ENCODE peak calls at places on chromosomes 16 and 17, in seven cellular contexts. B, E, R, I, G, M and O are unnamed samples. For H3K4me1, the result is how much of the 10 kb centered on the place peaks cover.

GRCh38 chr17:42347198-42347597 is 41.0 kb downstream of the STAT3 start:
- DNase-seq in B (no peak), E (peak), R (no peak), I (no peak), G (peak), M (no peak), O (peak)

GRCh38 chr16:31112711-31113419 is 4.6 kb upstream of the KAT8 start:
- DNase-seq in B (no peak), E (no peak), R (no peak), I (no peak), G (no peak), M (no peak), O (no peak)

GRCh38 chr17:19707728-19708221 is 8.6 kb downstream of the SLC47A2 start:
- DNase-seq in B (no peak), E (no peak), R (no peak), I (peak), G (no peak), M (no peak), O (no peak)

GRCh38 chr17:751269-752001 is 629 bp downstream of the GEMIN4 start:
- DNase-seq in B (no peak), E (no peak), R (peak), I (no peak), G (peak), M (no peak), O (no peak)

GRCh38 chr16:55392701-55393100 is 68.7 kb downstream of the IRX6 start:
- DNase-seq in B (no peak), E (no peak), R (no peak), I (no peak), G (no peak), M (no peak), O (no peak)

GRCh38 chr16:84183572-84183875 is 3.3 kb downstream of the TAF1C start:
- DNase-seq in B (no peak), E (no peak), R (no peak), I (no peak), G (no peak), M (no peak), O (no peak)

GRCh38 chr17:74552037-74552436 is 6.1 kb upstream of the CD300C start:
- DNase-seq in B (no peak), E (no peak), R (no peak), I (no peak), G (no peak), M (no peak), O (no peak)

GRCh38 chr17:41772586-41773189 is 13.8 kb downstream of the JUP start:
- DNase-seq in B (no peak), E (no peak), R (peak), I (peak), G (peak), M (no peak), O (no peak)

GRCh38 chr17:76683921-76684745 is 26.6 kb downstream of the MXRA7 start:
- DNase-seq in B (no peak), E (no peak), R (no peak), I (no peak), G (no peak), M (peak), O (no peak)

GRCh38 chr17:12599185-12599920 is 66.3 kb upstream of the MYOCD start:
- DNase-seq in B (no peak), E (no peak), R (no peak), I (no peak), G (no peak), M (no peak), O (no peak)

GRCh38 chr17:14038206-14038605 is 31.1 kb upstream of the COX10 start:
- DNase-seq in B (no peak), E (no peak), R (no peak), I (no peak), G (no peak), M (no peak), O (no peak)

GRCh38 chr17:36899250-36900129 is 37.8 kb upstream of the LHX1 start:
- DNase-seq in B (no peak), E (no peak), R (no peak), I (no peak), G (no peak), M (no peak), O (no peak)

GRCh38 chr16:67537636-67538591 is 9.3 kb downstream of the RIPOR1 start:
- DNase-seq in B (no peak), E (no peak), R (peak), I (peak), G (no peak), M (peak), O (no peak)

GRCh38 chr17:49990921-49991320 is 4.1 kb downstream of the DLX3 start:
- DNase-seq in B (no peak), E (no peak), R (no peak), I (no peak), G (no peak), M (no peak), O (no peak)

GRCh38 chr17:50891577-50891989 is 25.4 kb upstream of the TOB1 start:
- DNase-seq in B (no peak), E (no peak), R (no peak), I (no peak), G (no peak), M (no peak), O (no peak)

GRCh38 chr16:89924298-89924924 is 1.3 kb downstream of the TUBB3 start:
- DNase-seq in B (no peak), E (no peak), R (no peak), I (peak), G (no peak), M (no peak), O (no peak)

GRCh38 chr16:8955828-8956227 is 7.9 kb downstream of the USP7 start:
- DNase-seq in B (no peak), E (no peak), R (no peak), I (no peak), G (no peak), M (no peak), O (no peak)
- H3K4me1 ChIP-seq in B (half or more), E (under half), R (under half), I (half or more), G (half or more), M (half or more), O (half or more)

GRCh38 chr17:4969551-4970231 is 2.1 kb upstream of the SPAG7 start:
- DNase-seq in B (no peak), E (no peak), R (peak), I (no peak), G (no peak), M (no peak), O (no peak)
- H3K4me3 ChIP-seq in B (peak), E (no peak), R (peak), I (no peak), G (no peak), M (no peak), O (no peak)

GRCh38 chr16:3842994-3843393 is 37.5 kb downstream of the CREBBP start:
- DNase-seq in B (no peak), E (no peak), R (no peak), I (no peak), G (no peak), M (no peak), O (no peak)
- H3K4me1 ChIP-seq in B (under half), E (under half), R (under half), I (under half), G (under half), M (under half), O (half or more)

GRCh38 chr17:28953444-28954118 is 2.3 kb upstream of the PHF12 start:
- DNase-seq in B (no peak), E (peak), R (no peak), I (no peak), G (peak), M (no peak), O (no peak)
- H3K4me3 ChIP-seq in B (no peak), E (no peak), R (no peak), I (no peak), G (no peak), M (no peak), O (no peak)

GRCh38 chr16:85539084-85539483 is 74.0 kb upstream of the GSE1 start:
- DNase-seq in B (no peak), E (no peak), R (no peak), I (peak), G (no peak), M (no peak), O (no peak)
- H3K4me1 ChIP-seq in B (under half), E (under half), R (under half), I (under half), G (under half), M (under half), O (under half)

GRCh38 chr16:19113577-19114358 is at the start of gene ITPRIPL2:
- DNase-seq in B (peak), E (peak), R (peak), I (peak), G (peak), M (peak), O (peak)
- H3K4me3 ChIP-seq in B (peak), E (peak), R (peak), I (peak), G (peak), M (peak), O (peak)

GRCh38 chr17:7019839-7020519 is 2.9 kb upstream of the BCL6B start:
- DNase-seq in B (no peak), E (no peak), R (no peak), I (no peak), G (no peak), M (peak), O (no peak)

GRCh38 chr17:7019406-7019805 is 3.4 kb upstream of the BCL6B start:
- DNase-seq in B (no peak), E (no peak), R (no peak), I (no peak), G (no peak), M (peak), O (no peak)

GRCh38 chr17:7016886-7017826 is 4.7 kb downstream of the RNASEK start:
- DNase-seq in B (no peak), E (no peak), R (no peak), I (no peak), G (no peak), M (no peak), O (no peak)

GRCh38 chr17:7017827-7018200 is 5.0 kb upstream of the BCL6B start:
- DNase-seq in B (no peak), E (no peak), R (no peak), I (no peak), G (no peak), M (no peak), O (no peak)

DNA sequence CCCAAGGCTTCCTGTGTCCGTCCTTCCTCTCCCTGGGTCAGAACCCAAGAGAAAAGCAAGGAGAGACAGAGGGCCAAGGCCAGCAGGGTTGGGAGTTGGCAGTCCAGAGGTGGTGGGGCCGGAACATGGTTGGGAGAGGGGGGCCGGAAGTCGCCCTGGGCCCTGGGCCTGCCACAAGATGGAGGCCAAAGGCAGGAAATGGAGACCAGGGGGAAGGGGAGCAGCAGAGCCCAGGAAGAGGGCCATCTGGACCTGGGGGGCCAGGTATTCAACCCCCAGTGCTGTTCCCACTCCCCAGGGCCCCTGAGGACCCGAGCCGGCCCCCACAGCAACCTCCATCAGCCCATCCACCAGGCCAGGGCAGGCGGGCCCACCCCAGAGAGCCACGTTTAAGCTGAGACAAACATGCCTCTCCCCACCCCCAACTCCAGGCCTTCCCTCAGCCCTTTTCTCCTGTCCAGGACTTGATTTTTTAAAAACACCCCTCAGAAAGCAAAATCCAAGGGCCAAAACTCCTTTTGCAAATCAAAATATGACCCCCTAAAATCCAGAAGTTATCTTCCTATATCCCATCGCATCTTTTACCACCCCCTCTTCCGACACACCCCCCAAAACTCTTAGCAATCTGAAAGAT is 4.4 kb upstream of the BCL6B start:
- DNase-seq in B (peak), E (no peak), R (no peak), I (no peak), G (no peak), M (no peak), O (no peak)
- H3K4me1 ChIP-seq in B (under half), E (under half), R (under half), I (under half), G (under half), M (under half), O (half or more)

GRCh38 chr16:81823111-81823510 is 44.0 kb downstream of the PLCG2 start:
- DNase-seq in B (no peak), E (no peak), R (peak), I (peak), G (no peak), M (peak), O (no peak)

GRCh38 chr16:81818514-81819304 is 39.6 kb downstream of the PLCG2 start:
- DNase-seq in B (no peak), E (no peak), R (no peak), I (no peak), G (no peak), M (peak), O (no peak)

GRCh38 chr16:81826523-81826922 is 47.4 kb downstream of the PLCG2 start:
- DNase-seq in B (no peak), E (no peak), R (no peak), I (no peak), G (no peak), M (no peak), O (no peak)

GRCh38 chr16:81821422-81822128 is 42.5 kb downstream of the PLCG2 start:
- DNase-seq in B (no peak), E (no peak), R (no peak), I (no peak), G (no peak), M (peak), O (no peak)

GRCh38 chr16:81823734-81824133 is 44.6 kb downstream of the PLCG2 start:
- DNase-seq in B (no peak), E (no peak), R (no peak), I (no peak), G (no peak), M (no peak), O (no peak)
- H3K4me3 ChIP-seq in B (no peak), E (no peak), R (no peak), I (no peak), G (no peak), M (no peak), O (no peak)

GRCh38 chr17:62380253-62380652 is at the start of gene EFCAB3:
- DNase-seq in B (no peak), E (no peak), R (no peak), I (no peak), G (no peak), M (no peak), O (no peak)
- H3K4me1 ChIP-seq in B (under half), E (under half), R (under half), I (under half), G (under half), M (under half), O (under half)

DNA sequence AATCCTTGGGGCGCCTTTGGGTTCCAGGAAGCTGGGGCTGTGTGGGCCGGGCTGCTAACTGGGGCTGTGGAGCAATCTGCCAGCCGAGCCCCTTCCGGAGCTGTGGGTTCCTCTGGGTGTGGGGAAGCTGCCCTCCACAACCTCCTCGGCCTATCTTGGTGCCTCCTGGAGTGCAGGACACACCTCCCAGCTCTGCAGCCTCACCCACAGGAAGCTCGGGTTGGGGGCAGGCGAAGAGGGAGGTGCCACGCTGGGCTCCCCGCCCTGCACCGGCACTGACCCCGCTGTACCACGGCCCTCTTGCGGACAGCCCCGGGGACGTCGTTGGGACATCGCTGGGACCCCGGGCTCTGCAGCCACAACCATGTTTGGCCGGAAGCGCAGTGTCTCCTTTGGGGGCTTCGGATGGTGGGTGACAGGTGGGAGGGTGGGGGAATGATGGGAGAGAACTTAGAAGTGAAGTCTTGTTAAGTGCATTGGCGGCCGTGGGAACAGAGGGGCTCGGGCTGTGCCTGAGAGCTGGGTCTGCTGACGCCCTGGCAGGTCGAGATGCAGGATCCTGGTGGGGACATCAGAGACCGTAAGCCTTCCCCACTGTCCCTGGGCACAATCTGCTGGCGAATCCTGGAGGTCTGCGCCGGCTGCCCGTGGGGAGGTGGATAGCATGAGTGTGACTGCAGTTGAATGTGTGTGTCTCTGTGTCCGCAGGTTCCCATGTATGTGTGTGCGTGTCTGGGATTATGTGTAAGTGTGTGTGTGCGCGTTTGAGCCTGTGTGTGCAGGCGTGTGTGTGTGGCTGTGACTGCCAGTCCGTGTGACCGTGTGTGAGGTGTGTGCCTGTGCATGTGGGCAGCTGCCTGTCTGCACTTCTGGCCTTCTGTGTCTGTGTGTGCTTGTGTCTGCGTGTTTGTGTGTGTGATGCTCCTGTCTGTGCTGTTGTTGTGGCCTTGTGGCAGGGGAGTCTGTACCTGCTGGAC is at the start of gene RAP1GAP2:
- DNase-seq in B (peak), E (no peak), R (peak), I (peak), G (peak), M (peak), O (no peak)
- H3K4me3 ChIP-seq in B (peak), E (no peak), R (peak), I (peak), G (no peak), M (peak), O (peak)